ENCODE peak calls at places on chromosomes 16 and 17, in seven cellular contexts. One of them, this sample, is unnamed.

GRCh38 chr16:11310997-11311561 is 29.9 kb upstream of the PRM1 start:
- DNase-seq in A549: no peak
- DNase-seq in gastrocnemius medialis: no peak
- DNase-seq in uterus: no peak
- DNase-seq in spleen: no peak
- DNase-seq in esophagus squamous epithelium: no peak
- DNase-seq in heart left ventricle: no peak
- DNase-seq in this sample: no peak

GRCh38 chr16:89172901-89173628 is 1.5 kb downstream of the CDH15 start:
- DNase-seq in heart left ventricle: no peak
- DNase-seq in esophagus squamous epithelium: no peak
- DNase-seq in A549: no peak
- DNase-seq in uterus: no peak
- DNase-seq in gastrocnemius medialis: no peak
- DNase-seq in spleen: peak; percentile 78
- DNase-seq in this sample: no peak

GRCh38 chr16:3295209-3295608 is 10.0 kb downstream of the TIGD7 start:
- DNase-seq in A549: no peak
- DNase-seq in heart left ventricle: no peak
- DNase-seq in esophagus squamous epithelium: no peak
- DNase-seq in spleen: no peak
- DNase-seq in gastrocnemius medialis: no peak
- DNase-seq in uterus: no peak
- DNase-seq in this sample: no peak

GRCh38 chr17:336110-337021 is 16.2 kb downstream of the RPH3AL start:
- DNase-seq in A549: no peak
- DNase-seq in spleen: peak; percentile 88
- DNase-seq in heart left ventricle: peak; percentile 61
- DNase-seq in uterus: no peak
- DNase-seq in esophagus squamous epithelium: no peak
- DNase-seq in gastrocnemius medialis: no peak
- DNase-seq in this sample: peak; percentile 51

GRCh38 chr16:79369796-79370195 is 230.7 kb downstream of the MAF start:
- DNase-seq in uterus: no peak
- DNase-seq in heart left ventricle: no peak
- DNase-seq in spleen: no peak
- DNase-seq in gastrocnemius medialis: peak; percentile 35
- DNase-seq in esophagus squamous epithelium: no peak
- DNase-seq in A549: no peak
- DNase-seq in this sample: no peak

GRCh38 chr16:81457326-81458133 is 12.9 kb downstream of the CMIP start:
- DNase-seq in A549: peak; percentile 95
- DNase-seq in uterus: no peak
- DNase-seq in esophagus squamous epithelium: no peak
- DNase-seq in spleen: no peak
- DNase-seq in gastrocnemius medialis: no peak
- DNase-seq in heart left ventricle: no peak
- DNase-seq in this sample: no peak

GRCh38 chr17:76820523-76820922 is 47.7 kb upstream of the MGAT5B start:
- DNase-seq in A549: no peak
- DNase-seq in spleen: no peak
- DNase-seq in heart left ventricle: no peak
- DNase-seq in uterus: no peak
- DNase-seq in gastrocnemius medialis: no peak
- DNase-seq in esophagus squamous epithelium: no peak
- DNase-seq in this sample: no peak

GRCh38 chr16:85123891-85124635 is 11.8 kb upstream of the CIBAR2 start:
- DNase-seq in uterus: peak; percentile 75
- DNase-seq in esophagus squamous epithelium: no peak
- DNase-seq in gastrocnemius medialis: peak; percentile 56
- DNase-seq in A549: no peak
- DNase-seq in heart left ventricle: peak; percentile 65
- DNase-seq in spleen: no peak
- DNase-seq in this sample: peak; percentile 93

GRCh38 chr17:36778458-36778857 is 158.8 kb upstream of the LHX1 start:
- DNase-seq in uterus: no peak
- DNase-seq in spleen: no peak
- DNase-seq in esophagus squamous epithelium: no peak
- DNase-seq in heart left ventricle: no peak
- DNase-seq in A549: no peak
- DNase-seq in gastrocnemius medialis: no peak
- DNase-seq in this sample: no peak

GRCh38 chr17:74259667-74260524 is 14.1 kb upstream of the DNAI2 start:
- DNase-seq in heart left ventricle: no peak
- DNase-seq in spleen: no peak
- DNase-seq in gastrocnemius medialis: no peak
- DNase-seq in esophagus squamous epithelium: no peak
- DNase-seq in A549: no peak
- DNase-seq in uterus: no peak
- DNase-seq in this sample: no peak

GRCh38 chr16:64545769-64546168 is 576.1 kb downstream of the CDH11 start:
- DNase-seq in spleen: no peak
- DNase-seq in uterus: no peak
- DNase-seq in gastrocnemius medialis: no peak
- DNase-seq in A549: no peak
- DNase-seq in esophagus squamous epithelium: no peak
- DNase-seq in heart left ventricle: no peak
- DNase-seq in this sample: no peak

GRCh38 chr16:88977845-88978607 is 1.0 kb upstream of the CBFA2T3 start:
- DNase-seq in uterus: no peak
- DNase-seq in esophagus squamous epithelium: no peak
- DNase-seq in gastrocnemius medialis: no peak
- DNase-seq in heart left ventricle: no peak
- DNase-seq in spleen: no peak
- DNase-seq in A549: no peak
- DNase-seq in this sample: no peak

GRCh38 chr17:60601443-60602384 is 1.7 kb downstream of the PPM1D start:
- DNase-seq in gastrocnemius medialis: no peak
- DNase-seq in spleen: no peak
- DNase-seq in A549: peak; percentile 54
- DNase-seq in esophagus squamous epithelium: no peak
- DNase-seq in heart left ventricle: peak; percentile 59
- DNase-seq in uterus: peak; percentile 62
- DNase-seq in this sample: peak; percentile 40

GRCh38 chr17:21013983-21014382 is 28.8 kb downstream of the USP22 start:
- DNase-seq in spleen: no peak
- DNase-seq in esophagus squamous epithelium: no peak
- DNase-seq in A549: no peak
- DNase-seq in uterus: no peak
- DNase-seq in gastrocnemius medialis: no peak
- DNase-seq in heart left ventricle: no peak
- DNase-seq in this sample: no peak

GRCh38 chr16:5214466-5214865 is 116.9 kb upstream of the EEF2KMT start:
- DNase-seq in esophagus squamous epithelium: no peak
- DNase-seq in uterus: no peak
- DNase-seq in heart left ventricle: no peak
- DNase-seq in A549: no peak
- DNase-seq in gastrocnemius medialis: no peak
- DNase-seq in spleen: no peak
- DNase-seq in this sample: no peak

GRCh38 chr17:41437769-41438168 is 3.0 kb downstream of the KRT38 start:
- DNase-seq in heart left ventricle: no peak
- DNase-seq in gastrocnemius medialis: no peak
- DNase-seq in A549: no peak
- DNase-seq in spleen: no peak
- DNase-seq in uterus: no peak
- DNase-seq in esophagus squamous epithelium: no peak
- DNase-seq in this sample: no peak

GRCh38 chr17:20051624-20052023 is 42.5 kb downstream of the SPECC1 start:
- DNase-seq in A549: no peak
- DNase-seq in uterus: no peak
- DNase-seq in spleen: no peak
- DNase-seq in esophagus squamous epithelium: no peak
- DNase-seq in gastrocnemius medialis: no peak
- DNase-seq in heart left ventricle: no peak
- DNase-seq in this sample: no peak

GRCh38 chr17:63675607-63676539 is 24.1 kb downstream of the LIMD2 start:
- DNase-seq in uterus: peak; percentile 84
- DNase-seq in heart left ventricle: peak; percentile 87
- DNase-seq in spleen: no peak
- DNase-seq in gastrocnemius medialis: no peak
- DNase-seq in A549: no peak
- DNase-seq in esophagus squamous epithelium: no peak
- DNase-seq in this sample: peak; percentile 57

GRCh38 chr17:3030096-3030495 is 33.3 kb downstream of the OR1D5 start:
- DNase-seq in uterus: no peak
- DNase-seq in esophagus squamous epithelium: no peak
- DNase-seq in spleen: peak; percentile 57
- DNase-seq in A549: no peak
- DNase-seq in gastrocnemius medialis: no peak
- DNase-seq in heart left ventricle: no peak
- DNase-seq in this sample: no peak
- TF ChIP-seq CTCF in uterus: no peak
- TF ChIP-seq CTCF in esophagus squamous epithelium: no peak
- TF ChIP-seq CTCF in spleen: no peak
- TF ChIP-seq CTCF in A549: no peak
- TF ChIP-seq CTCF in gastrocnemius medialis: no peak
- TF ChIP-seq CTCF in heart left ventricle: no peak
- TF ChIP-seq CTCF in this sample: no peak

GRCh38 chr17:17781591-17782424 is 55.0 kb downstream of the SREBF1 start:
- DNase-seq in esophagus squamous epithelium: no peak
- DNase-seq in A549: peak; percentile 43
- DNase-seq in uterus: peak; percentile 87
- DNase-seq in spleen: no peak
- DNase-seq in gastrocnemius medialis: peak; percentile 76
- DNase-seq in heart left ventricle: peak; percentile 85
- DNase-seq in this sample: no peak
- TF ChIP-seq POLR2A in esophagus squamous epithelium: no peak
- TF ChIP-seq POLR2A in A549: no peak
- TF ChIP-seq POLR2A in uterus: no peak
- TF ChIP-seq POLR2A in spleen: no peak
- TF ChIP-seq POLR2A in gastrocnemius medialis: peak; percentile 69
- TF ChIP-seq POLR2A in heart left ventricle: no peak
- TF ChIP-seq POLR2A in this sample: no peak

GRCh38 chr16:15714393-15715172 is 64.5 kb downstream of the NDE1 start:
- DNase-seq in heart left ventricle: no peak
- DNase-seq in gastrocnemius medialis: no peak
- DNase-seq in uterus: no peak
- DNase-seq in A549: no peak
- DNase-seq in spleen: no peak
- DNase-seq in esophagus squamous epithelium: no peak
- DNase-seq in this sample: no peak
- TF ChIP-seq CTCF in heart left ventricle: no peak
- TF ChIP-seq CTCF in gastrocnemius medialis: no peak
- TF ChIP-seq CTCF in uterus: no peak
- TF ChIP-seq CTCF in A549: no peak
- TF ChIP-seq CTCF in spleen: no peak
- TF ChIP-seq CTCF in esophagus squamous epithelium: no peak
- TF ChIP-seq CTCF in this sample: no peak

DNA sequence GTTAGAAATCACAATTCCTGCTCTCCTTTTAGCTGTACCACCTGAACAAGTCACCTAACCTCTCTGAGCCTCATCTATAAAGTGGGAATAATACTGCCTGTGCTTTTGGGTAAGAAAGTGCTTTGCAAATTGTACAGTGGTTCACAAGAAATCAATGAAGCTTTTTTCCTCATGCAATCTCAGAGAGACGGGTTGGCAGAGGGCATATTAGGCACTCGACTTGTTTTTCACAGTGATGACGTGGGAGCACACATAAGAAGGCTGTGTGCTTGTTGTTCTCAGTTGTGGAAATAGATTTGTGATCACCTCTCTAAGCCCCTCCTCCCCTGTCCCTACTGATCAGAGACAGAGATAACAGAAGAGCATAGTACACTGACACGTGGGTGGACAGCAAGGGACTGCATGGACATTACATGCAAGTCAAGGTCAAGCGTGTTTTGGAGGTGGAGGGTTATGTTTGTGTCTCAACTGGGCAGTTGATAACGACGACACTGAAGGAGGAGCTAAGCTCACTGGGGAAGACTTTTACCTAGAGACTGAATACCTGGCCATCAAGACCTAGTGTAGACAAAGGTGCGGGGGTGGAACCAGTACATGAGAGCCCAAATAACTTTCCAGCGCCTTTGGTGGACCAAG is 1.7 kb upstream of the GPT2 start:
- DNase-seq in A549: no peak
- DNase-seq in heart left ventricle: no peak
- DNase-seq in gastrocnemius medialis: no peak
- DNase-seq in spleen: no peak
- DNase-seq in uterus: no peak
- DNase-seq in esophagus squamous epithelium: no peak
- DNase-seq in this sample: no peak
- TF ChIP-seq POLR2A in A549: no peak
- TF ChIP-seq POLR2A in heart left ventricle: no peak
- TF ChIP-seq POLR2A in gastrocnemius medialis: no peak
- TF ChIP-seq POLR2A in spleen: no peak
- TF ChIP-seq POLR2A in uterus: no peak
- TF ChIP-seq POLR2A in esophagus squamous epithelium: no peak
- TF ChIP-seq POLR2A in this sample: no peak